ENCODE peak calls at places on chromosome 5, in nine cellular contexts. One of them, this sample, is unnamed.

GRCh38 chr5:62001640-62002039 is 304.4 kb upstream of the KIF2A start:
- DNase-seq in neural progenitor cell: no peak
- DNase-seq in mucosa of descending colon: no peak
- DNase-seq in transverse colon: no peak
- DNase-seq in upper lobe of right lung: no peak
- DNase-seq in adipocyte: no peak
- DNase-seq in mammary epithelial cell: peak; percentile 87
- DNase-seq in spleen: no peak
- DNase-seq in GM23248: no peak
- DNase-seq in this sample: peak; percentile 92

GRCh38 chr5:139190125-139190524 is 8.0 kb downstream of the SIL1 start:
- DNase-seq in neural progenitor cell: no peak
- DNase-seq in mucosa of descending colon: no peak
- DNase-seq in transverse colon: no peak
- DNase-seq in upper lobe of right lung: no peak
- DNase-seq in adipocyte: peak; percentile 83
- DNase-seq in mammary epithelial cell: no peak
- DNase-seq in spleen: no peak
- DNase-seq in GM23248: peak; percentile 85
- DNase-seq in this sample: no peak

GRCh38 chr5:166713281-166713680 is 1578.2 kb upstream of the WWC1 start:
- DNase-seq in neural progenitor cell: no peak
- DNase-seq in mucosa of descending colon: no peak
- DNase-seq in transverse colon: no peak
- DNase-seq in upper lobe of right lung: no peak
- DNase-seq in adipocyte: no peak
- DNase-seq in mammary epithelial cell: no peak
- DNase-seq in spleen: no peak
- DNase-seq in GM23248: no peak
- DNase-seq in this sample: no peak

GRCh38 chr5:174239718-174240117 is 194.2 kb downstream of the NSG2 start:
- DNase-seq in neural progenitor cell: no peak
- DNase-seq in mucosa of descending colon: no peak
- DNase-seq in transverse colon: no peak
- DNase-seq in upper lobe of right lung: no peak
- DNase-seq in adipocyte: no peak
- DNase-seq in mammary epithelial cell: no peak
- DNase-seq in spleen: no peak
- DNase-seq in GM23248: peak; percentile 23
- DNase-seq in this sample: no peak

GRCh38 chr5:154757647-154758406 is 2.6 kb downstream of the LARP1 start:
- DNase-seq in neural progenitor cell: peak; percentile 22
- DNase-seq in mucosa of descending colon: no peak
- DNase-seq in transverse colon: peak; percentile 18
- DNase-seq in upper lobe of right lung: no peak
- DNase-seq in adipocyte: peak; percentile 60
- DNase-seq in mammary epithelial cell: peak; percentile 89
- DNase-seq in spleen: no peak
- DNase-seq in GM23248: peak; percentile 70
- DNase-seq in this sample: peak; percentile 86

GRCh38 chr5:178553517-178553916 is 36.7 kb downstream of the COL23A1 start:
- DNase-seq in neural progenitor cell: no peak
- DNase-seq in mucosa of descending colon: no peak
- DNase-seq in transverse colon: no peak
- DNase-seq in upper lobe of right lung: no peak
- DNase-seq in adipocyte: no peak
- DNase-seq in mammary epithelial cell: no peak
- DNase-seq in spleen: peak; percentile 36
- DNase-seq in GM23248: peak; percentile 7
- DNase-seq in this sample: no peak

GRCh38 chr5:136295914-136296313 is 69.4 kb downstream of the TRPC7 start:
- DNase-seq in neural progenitor cell: no peak
- DNase-seq in mucosa of descending colon: no peak
- DNase-seq in transverse colon: no peak
- DNase-seq in upper lobe of right lung: no peak
- DNase-seq in adipocyte: peak; percentile 1
- DNase-seq in mammary epithelial cell: no peak
- DNase-seq in spleen: no peak
- DNase-seq in GM23248: peak; percentile 47
- DNase-seq in this sample: no peak

GRCh38 chr5:7467179-7467578 is 71.2 kb downstream of the ADCY2 start:
- DNase-seq in neural progenitor cell: no peak
- DNase-seq in mucosa of descending colon: no peak
- DNase-seq in transverse colon: no peak
- DNase-seq in upper lobe of right lung: no peak
- DNase-seq in adipocyte: no peak
- DNase-seq in mammary epithelial cell: no peak
- DNase-seq in spleen: no peak
- DNase-seq in GM23248: no peak
- DNase-seq in this sample: no peak

GRCh38 chr5:135705230-135705631 is 126.4 kb upstream of the CXCL14 start:
- DNase-seq in neural progenitor cell: no peak
- DNase-seq in mucosa of descending colon: no peak
- DNase-seq in transverse colon: no peak
- DNase-seq in upper lobe of right lung: no peak
- DNase-seq in adipocyte: no peak
- DNase-seq in mammary epithelial cell: peak; percentile 91
- DNase-seq in spleen: no peak
- DNase-seq in GM23248: peak; percentile 35
- DNase-seq in this sample: peak; percentile 96

GRCh38 chr5:14236757-14237156 is 93.6 kb downstream of the TRIO start:
- DNase-seq in neural progenitor cell: no peak
- DNase-seq in mucosa of descending colon: no peak
- DNase-seq in transverse colon: no peak
- DNase-seq in upper lobe of right lung: no peak
- DNase-seq in adipocyte: no peak
- DNase-seq in mammary epithelial cell: no peak
- DNase-seq in spleen: no peak
- DNase-seq in GM23248: no peak
- DNase-seq in this sample: no peak

GRCh38 chr5:52989025-52989780 is at the start of gene ITGA2:
- DNase-seq in neural progenitor cell: peak; percentile 69
- DNase-seq in mucosa of descending colon: peak; percentile 81
- DNase-seq in transverse colon: peak; percentile 81
- DNase-seq in upper lobe of right lung: peak; percentile 78
- DNase-seq in adipocyte: peak; percentile 74
- DNase-seq in mammary epithelial cell: peak; percentile 86
- DNase-seq in spleen: peak; percentile 84
- DNase-seq in GM23248: peak; percentile 76
- DNase-seq in this sample: peak; percentile 87

GRCh38 chr5:135641329-135642178 is 62.8 kb upstream of the CXCL14 start:
- DNase-seq in neural progenitor cell: no peak
- DNase-seq in mucosa of descending colon: no peak
- DNase-seq in transverse colon: no peak
- DNase-seq in upper lobe of right lung: no peak
- DNase-seq in adipocyte: no peak
- DNase-seq in mammary epithelial cell: no peak
- DNase-seq in spleen: no peak
- DNase-seq in GM23248: no peak
- DNase-seq in this sample: no peak

GRCh38 chr5:10633271-10634049 is 69.6 kb downstream of the ANKRD33B start:
- DNase-seq in neural progenitor cell: no peak
- DNase-seq in mucosa of descending colon: no peak
- DNase-seq in transverse colon: no peak
- DNase-seq in upper lobe of right lung: peak; percentile 40
- DNase-seq in adipocyte: no peak
- DNase-seq in mammary epithelial cell: no peak
- DNase-seq in spleen: peak; percentile 88
- DNase-seq in GM23248: no peak
- DNase-seq in this sample: no peak

GRCh38 chr5:8058626-8059180 is 189.8 kb downstream of the MTRR start:
- DNase-seq in neural progenitor cell: no peak
- DNase-seq in mucosa of descending colon: no peak
- DNase-seq in transverse colon: no peak
- DNase-seq in upper lobe of right lung: no peak
- DNase-seq in adipocyte: no peak
- DNase-seq in mammary epithelial cell: no peak
- DNase-seq in spleen: no peak
- DNase-seq in GM23248: no peak
- DNase-seq in this sample: no peak

DNA sequence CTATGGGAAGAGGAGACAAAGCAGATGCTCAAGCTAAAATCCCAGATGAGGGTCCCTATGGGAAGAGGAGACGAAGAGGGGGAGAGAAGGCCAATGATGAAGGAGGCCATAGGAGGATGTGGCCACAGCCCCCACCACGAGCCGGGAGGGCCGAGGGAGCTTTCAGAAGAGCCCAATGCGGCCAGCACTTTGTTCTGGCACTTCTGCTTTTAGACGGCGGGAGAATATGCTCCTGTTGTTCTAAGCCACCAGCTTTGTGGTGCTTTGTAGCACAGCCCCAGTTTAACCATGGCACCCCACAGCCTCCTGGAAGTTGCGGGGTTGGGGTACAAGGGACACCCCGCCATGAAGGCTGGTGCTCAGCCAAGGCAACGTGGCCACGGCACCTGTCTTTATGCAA is 33.4 kb downstream of the LPCAT1 start:
- DNase-seq in neural progenitor cell: no peak
- DNase-seq in mucosa of descending colon: no peak
- DNase-seq in transverse colon: no peak
- DNase-seq in upper lobe of right lung: no peak
- DNase-seq in adipocyte: no peak
- DNase-seq in mammary epithelial cell: no peak
- DNase-seq in spleen: no peak
- DNase-seq in GM23248: no peak
- DNase-seq in this sample: no peak
- H3K4me3 ChIP-seq in neural progenitor cell: no peak overlapping the region
- H3K4me3 ChIP-seq in mucosa of descending colon: no peak overlapping the region
- H3K4me3 ChIP-seq in transverse colon: no peak overlapping the region
- H3K4me3 ChIP-seq in upper lobe of right lung: no peak overlapping the region
- H3K4me3 ChIP-seq in adipocyte: no peak overlapping the region
- H3K4me3 ChIP-seq in mammary epithelial cell: no peak overlapping the region
- H3K4me3 ChIP-seq in spleen: no peak overlapping the region
- H3K4me3 ChIP-seq in GM23248: no peak overlapping the region
- H3K4me3 ChIP-seq in this sample: no peak overlapping the region

DNA sequence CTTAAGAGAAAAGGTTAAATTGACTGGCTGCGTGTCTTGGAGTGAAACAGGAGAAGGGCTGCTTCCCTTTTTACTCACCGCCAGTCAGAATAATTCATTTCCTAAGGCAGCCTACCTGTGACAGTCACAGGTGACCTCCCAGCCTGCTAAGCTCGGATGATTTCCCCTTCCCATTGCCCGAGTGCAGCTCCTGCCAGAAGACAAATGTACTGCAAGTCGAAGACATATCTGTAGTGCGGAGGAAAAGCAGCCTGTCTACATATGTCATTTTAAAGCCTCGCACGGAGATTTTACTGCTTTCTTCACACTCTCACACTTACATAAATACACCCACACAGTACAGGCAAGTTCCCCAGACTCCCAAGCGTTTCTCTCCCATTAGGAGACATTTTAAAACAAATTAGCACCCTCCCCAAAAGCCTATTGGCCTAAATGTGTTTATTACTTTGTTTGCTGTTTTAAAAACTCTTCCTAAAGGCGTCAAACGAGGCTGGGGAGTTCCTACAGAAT is 665.7 kb upstream of the ZNF608 start:
- DNase-seq in neural progenitor cell: peak; percentile 44
- DNase-seq in mucosa of descending colon: peak; percentile 33
- DNase-seq in transverse colon: peak; percentile 36
- DNase-seq in upper lobe of right lung: no peak
- DNase-seq in adipocyte: peak; percentile 38
- DNase-seq in mammary epithelial cell: peak; percentile 65
- DNase-seq in spleen: no peak
- DNase-seq in GM23248: peak; percentile 43
- DNase-seq in this sample: peak; percentile 74
- H3K4me3 ChIP-seq in neural progenitor cell: no peak overlapping the region
- H3K4me3 ChIP-seq in mucosa of descending colon: no peak overlapping the region
- H3K4me3 ChIP-seq in transverse colon: no peak overlapping the region
- H3K4me3 ChIP-seq in upper lobe of right lung: peak overlapping the region; percentile 30
- H3K4me3 ChIP-seq in adipocyte: peak overlapping the region; percentile 75
- H3K4me3 ChIP-seq in mammary epithelial cell: peak overlapping the region; percentile 9
- H3K4me3 ChIP-seq in spleen: no peak overlapping the region
- H3K4me3 ChIP-seq in GM23248: peak overlapping the region; percentile 55
- H3K4me3 ChIP-seq in this sample: no peak overlapping the region

GRCh38 chr5:81787843-81788242 is 36.9 kb upstream of the SSBP2 start:
- DNase-seq in neural progenitor cell: peak; percentile 23
- DNase-seq in mucosa of descending colon: peak; percentile 87
- DNase-seq in transverse colon: peak; percentile 55
- DNase-seq in upper lobe of right lung: no peak
- DNase-seq in adipocyte: peak; percentile 79
- DNase-seq in mammary epithelial cell: peak; percentile 66
- DNase-seq in spleen: no peak
- DNase-seq in GM23248: peak; percentile 60
- DNase-seq in this sample: peak; percentile 76
- H3K4me3 ChIP-seq in neural progenitor cell: peak overlapping the region; percentile 17
- H3K4me3 ChIP-seq in mucosa of descending colon: no peak overlapping the region
- H3K4me3 ChIP-seq in transverse colon: no peak overlapping the region
- H3K4me3 ChIP-seq in upper lobe of right lung: no peak overlapping the region
- H3K4me3 ChIP-seq in adipocyte: peak overlapping the region; percentile 47
- H3K4me3 ChIP-seq in mammary epithelial cell: no peak overlapping the region
- H3K4me3 ChIP-seq in spleen: no peak overlapping the region
- H3K4me3 ChIP-seq in GM23248: peak overlapping the region; percentile 5
- H3K4me3 ChIP-seq in this sample: no peak overlapping the region

GRCh38 chr5:68288756-68289134 is 73.2 kb downstream of the PIK3R1 start:
- DNase-seq in neural progenitor cell: no peak
- DNase-seq in mucosa of descending colon: peak; percentile 36
- DNase-seq in transverse colon: no peak
- DNase-seq in upper lobe of right lung: no peak
- DNase-seq in adipocyte: no peak
- DNase-seq in mammary epithelial cell: no peak
- DNase-seq in spleen: no peak
- DNase-seq in GM23248: no peak
- DNase-seq in this sample: no peak

GRCh38 chr5:68286612-68286912 is 71.0 kb downstream of the PIK3R1 start:
- DNase-seq in neural progenitor cell: no peak
- DNase-seq in mucosa of descending colon: no peak
- DNase-seq in transverse colon: no peak
- DNase-seq in upper lobe of right lung: no peak
- DNase-seq in adipocyte: no peak
- DNase-seq in mammary epithelial cell: no peak
- DNase-seq in spleen: no peak
- DNase-seq in GM23248: no peak
- DNase-seq in this sample: no peak

GRCh38 chr5:68287976-68288755 is 72.6 kb downstream of the PIK3R1 start:
- DNase-seq in neural progenitor cell: peak; percentile 84
- DNase-seq in mucosa of descending colon: peak; percentile 76
- DNase-seq in transverse colon: peak; percentile 66
- DNase-seq in upper lobe of right lung: peak; percentile 76
- DNase-seq in adipocyte: peak; percentile 62
- DNase-seq in mammary epithelial cell: peak; percentile 80
- DNase-seq in spleen: peak; percentile 91
- DNase-seq in GM23248: peak; percentile 78
- DNase-seq in this sample: peak; percentile 60

GRCh38 chr5:68285857-68286611 is 70.5 kb downstream of the PIK3R1 start:
- DNase-seq in neural progenitor cell: peak; percentile 65
- DNase-seq in mucosa of descending colon: peak; percentile 58
- DNase-seq in transverse colon: no peak
- DNase-seq in upper lobe of right lung: no peak
- DNase-seq in adipocyte: peak; percentile 91
- DNase-seq in mammary epithelial cell: no peak
- DNase-seq in spleen: no peak
- DNase-seq in GM23248: peak; percentile 80
- DNase-seq in this sample: peak; percentile 57

DNA sequence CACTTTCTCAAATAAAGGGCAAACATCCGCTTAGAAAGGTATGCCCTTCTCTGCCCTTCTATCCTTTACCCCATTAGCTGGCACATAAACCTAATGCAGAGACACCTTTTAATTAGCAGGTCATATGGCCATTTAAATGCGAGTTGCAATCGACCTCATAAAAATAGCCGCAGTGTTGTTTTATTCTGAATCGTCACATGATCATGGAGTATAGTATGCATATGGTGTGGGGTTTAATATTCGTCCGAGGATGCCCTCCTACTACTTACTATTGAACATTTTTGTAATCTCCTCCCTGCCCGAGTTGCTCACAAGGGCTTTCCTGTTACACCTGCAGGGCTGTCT is 72.0 kb downstream of the PIK3R1 start:
- DNase-seq in neural progenitor cell: no peak
- DNase-seq in mucosa of descending colon: no peak
- DNase-seq in transverse colon: no peak
- DNase-seq in upper lobe of right lung: no peak
- DNase-seq in adipocyte: no peak
- DNase-seq in mammary epithelial cell: no peak
- DNase-seq in spleen: no peak
- DNase-seq in GM23248: no peak
- DNase-seq in this sample: no peak
- H3K4me3 ChIP-seq in neural progenitor cell: peak overlapping the region; percentile 64
- H3K4me3 ChIP-seq in mucosa of descending colon: no peak overlapping the region
- H3K4me3 ChIP-seq in transverse colon: no peak overlapping the region
- H3K4me3 ChIP-seq in upper lobe of right lung: peak overlapping the region; percentile 56
- H3K4me3 ChIP-seq in adipocyte: peak overlapping the region; percentile 85
- H3K4me3 ChIP-seq in mammary epithelial cell: no peak overlapping the region
- H3K4me3 ChIP-seq in spleen: peak overlapping the region; percentile 40
- H3K4me3 ChIP-seq in GM23248: peak overlapping the region; percentile 77
- H3K4me3 ChIP-seq in this sample: peak overlapping the region; percentile 37